ENCODE peak calls at places on chromosomes 6 and 20, in five cellular contexts. Z is CD4-positive, alpha-beta memory T cell; E is tibial artery; F is osteoblast; X is pancreas. T is an unnamed sample. For H3K4me1, the result is how much of the 10 kb centered on the place peaks cover.

GRCh38 chr20:50572922-50573777 is 63.0 kb downstream of the PTPN1 start:
- DNase-seq in Z (no peak), E (peak), F (peak), X (no peak), T (peak)

GRCh38 chr6:81696505-81696904 is 56.0 kb downstream of the TENT5A start:
- DNase-seq in Z (no peak), E (no peak), F (no peak), X (no peak), T (no peak)

GRCh38 chr6:145318952-145319351 is 416.4 kb downstream of the EPM2A start:
- DNase-seq in Z (no peak), E (no peak), F (no peak), X (no peak), T (no peak)

GRCh38 chr6:85111481-85112001 is 338.3 kb upstream of the NT5E start:
- DNase-seq in Z (no peak), E (peak), F (peak), X (no peak), T (no peak)

GRCh38 chr6:78836610-78837009 is 30.7 kb upstream of the IRAK1BP1 start:
- DNase-seq in Z (no peak), E (no peak), F (no peak), X (no peak), T (no peak)

GRCh38 chr6:90397929-90398674 is 101.5 kb upstream of the BACH2 start:
- DNase-seq in Z (peak), E (no peak), F (no peak), X (no peak), T (no peak)

GRCh38 chr6:48766349-48766748 is 655.4 kb upstream of the PTCHD4 start:
- DNase-seq in Z (no peak), E (no peak), F (peak), X (no peak), T (no peak)

GRCh38 chr20:18679020-18679419 is 91.2 kb downstream of the DTD1 start:
- DNase-seq in Z (peak), E (no peak), F (peak), X (no peak), T (no peak)

GRCh38 chr20:46220808-46221207 is 87.5 kb downstream of the CDH22 start:
- DNase-seq in Z (no peak), E (no peak), F (no peak), X (no peak), T (peak)

GRCh38 chr6:159806021-159806458 is 6.0 kb downstream of the PNLDC1 start:
- DNase-seq in Z (no peak), E (no peak), F (no peak), X (peak), T (no peak)

GRCh38 chr6:75802366-75802765 is 53.3 kb downstream of the MYO6 start:
- DNase-seq in Z (no peak), E (no peak), F (no peak), X (no peak), T (no peak)

GRCh38 chr20:62123450-62124118 is 1.3 kb downstream of the LSM14B start:
- DNase-seq in Z (no peak), E (no peak), F (peak), X (no peak), T (no peak)

GRCh38 chr6:3418521-3419060 is 38.3 kb downstream of the SLC22A23 start:
- DNase-seq in Z (no peak), E (no peak), F (no peak), X (no peak), T (no peak)

GRCh38 chr6:27495386-27496135 is 22.7 kb upstream of the ZNF184 start:
- DNase-seq in Z (no peak), E (peak), F (peak), X (peak), T (peak)

GRCh38 chr6:132768051-132768517 is 10.4 kb upstream of the VNN2 start:
- DNase-seq in Z (no peak), E (peak), F (peak), X (peak), T (peak)

GRCh38 chr6:82711992-82712788 is 348.6 kb downstream of the TPBG start:
- DNase-seq in Z (no peak), E (peak), F (no peak), X (no peak), T (peak)

DNA sequence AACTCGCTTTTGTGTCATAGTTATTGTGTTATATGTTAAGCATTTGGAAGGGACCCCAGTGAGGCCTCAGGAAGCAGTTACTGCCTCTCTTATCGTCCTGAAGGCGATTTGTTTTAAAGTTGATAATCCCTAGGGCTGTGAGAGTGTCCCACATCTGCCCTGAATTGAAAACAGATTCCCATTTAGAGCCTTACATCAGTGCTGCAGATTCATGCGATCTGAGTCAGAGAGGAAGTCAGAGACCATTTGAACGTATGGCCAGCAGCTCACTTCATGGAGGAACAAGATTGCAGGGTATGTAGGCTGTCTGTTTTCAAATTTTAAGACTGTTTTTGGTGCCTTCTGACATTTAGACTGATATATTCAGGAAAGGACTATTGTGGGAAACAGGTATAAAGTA is 70.6 kb upstream of the SASH1 start:
- DNase-seq in Z (no peak), E (no peak), F (peak), X (no peak), T (no peak)
- H3K4me3 ChIP-seq in Z (no peak), E (peak), F (peak), X (no peak), T (peak)

GRCh38 chr6:1228754-1229191 is 83.1 kb upstream of the FOXQ1 start:
- DNase-seq in Z (no peak), E (no peak), F (no peak), X (no peak), T (no peak)

GRCh38 chr6:1226208-1227099 is 85.4 kb upstream of the FOXQ1 start:
- DNase-seq in Z (no peak), E (no peak), F (peak), X (no peak), T (no peak)

GRCh38 chr6:1227935-1228753 is 83.8 kb upstream of the FOXQ1 start:
- DNase-seq in Z (no peak), E (no peak), F (peak), X (no peak), T (no peak)

GRCh38 chr6:1229301-1229700 is 82.6 kb upstream of the FOXQ1 start:
- DNase-seq in Z (no peak), E (no peak), F (no peak), X (no peak), T (no peak)

GRCh38 chr6:1227600-1227934 is 84.3 kb upstream of the FOXQ1 start:
- DNase-seq in Z (no peak), E (no peak), F (peak), X (no peak), T (no peak)
- H3K4me1 ChIP-seq in Z (under half), E (under half), F (under half), X (under half), T (under half)

DNA sequence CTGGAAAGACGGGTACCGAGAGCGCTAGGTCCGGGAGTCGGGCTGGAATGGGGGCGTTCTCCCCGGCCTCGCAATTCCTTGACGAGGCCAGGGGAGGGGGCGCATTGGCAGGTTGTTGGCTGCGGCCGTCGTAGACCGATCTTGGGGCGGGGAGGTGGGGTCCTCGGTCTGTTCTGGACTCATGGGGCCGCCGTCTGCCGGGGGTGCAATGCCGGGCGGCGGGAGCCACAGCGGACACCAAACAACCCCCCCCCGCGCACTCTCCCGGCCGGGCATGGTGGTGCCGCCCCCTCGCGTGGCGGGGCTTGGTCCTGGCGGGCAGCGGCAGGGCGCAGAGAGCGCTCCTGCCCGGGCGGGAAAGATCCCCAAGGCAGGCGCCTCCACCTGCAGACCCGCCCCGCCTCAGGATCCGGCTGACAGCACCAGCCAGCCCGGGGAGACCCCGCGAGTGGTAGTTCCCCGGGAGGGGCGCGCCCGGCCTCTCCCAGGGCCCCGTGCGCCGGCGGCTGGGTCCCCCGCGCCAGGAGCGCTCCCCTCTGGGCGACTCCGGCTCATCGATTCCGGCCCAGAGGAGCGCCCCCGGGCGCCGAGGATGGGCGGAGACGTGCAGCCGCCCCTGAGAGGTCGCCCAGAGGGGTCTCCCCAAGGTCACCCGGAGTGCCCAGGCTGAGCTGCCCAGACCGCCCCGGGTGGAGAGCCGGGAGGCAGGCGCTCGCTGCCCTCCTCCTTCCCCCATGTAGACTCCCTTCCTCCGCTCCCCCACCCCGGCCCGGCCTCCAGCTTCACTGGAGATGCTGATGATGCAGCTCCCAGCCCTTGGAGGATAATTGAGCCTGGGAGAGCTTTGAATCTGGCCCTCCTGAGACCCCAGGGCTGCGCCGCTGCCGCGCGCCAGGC is 709 bp downstream of the PPP1R16B start:
- DNase-seq in Z (peak), E (no peak), F (no peak), X (peak), T (no peak)
- H3K4me3 ChIP-seq in Z (peak), E (peak), F (peak), X (peak), T (peak)

GRCh38 chr20:57400262-57400701 is 9.1 kb downstream of the RBM38 start:
- DNase-seq in Z (no peak), E (no peak), F (peak), X (peak), T (no peak)

GRCh38 chr20:57400821-57401564 is 9.8 kb downstream of the RBM38 start:
- DNase-seq in Z (no peak), E (no peak), F (peak), X (peak), T (no peak)

GRCh38 chr20:57403216-57403615 is 12.0 kb downstream of the RBM38 start:
- DNase-seq in Z (no peak), E (no peak), F (no peak), X (no peak), T (no peak)

GRCh38 chr20:57402206-57403125 is 11.3 kb downstream of the RBM38 start:
- DNase-seq in Z (no peak), E (no peak), F (no peak), X (no peak), T (no peak)

DNA sequence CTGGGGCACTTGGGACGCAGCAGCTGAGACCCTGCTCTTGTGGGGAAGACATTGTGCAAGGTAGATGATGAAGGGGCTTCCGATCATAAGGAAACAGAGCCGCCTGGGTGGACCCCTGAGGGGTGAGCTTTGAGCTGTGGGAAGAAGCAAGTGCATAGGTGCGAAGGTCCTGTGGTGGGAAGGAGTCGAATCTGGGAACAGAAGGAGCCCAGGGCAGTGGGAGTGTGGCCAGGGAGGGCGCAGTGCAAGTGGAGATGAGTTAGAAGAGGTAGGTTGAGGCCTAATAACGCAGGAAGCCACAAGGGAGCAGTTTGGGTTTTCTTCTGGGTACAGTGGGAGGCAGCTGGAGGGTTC is 10.3 kb downstream of the RBM38 start:
- DNase-seq in Z (no peak), E (no peak), F (no peak), X (no peak), T (no peak)
- H3K4me1 ChIP-seq in Z (half or more), E (under half), F (under half), X (under half), T (half or more)

GRCh38 chr20:32655903-32656500 is 17.7 kb downstream of the C20orf203 start:
- DNase-seq in Z (no peak), E (no peak), F (peak), X (no peak), T (no peak)
- H3K4me3 ChIP-seq in Z (no peak), E (no peak), F (no peak), X (no peak), T (no peak)